ENCODE peak calls at places on chromosomes 2 and 18, in five cellular contexts. H, W, R, O and U are unnamed samples.

GRCh38 chr2:79065176-79065575 is 22.6 kb downstream of the REG1B start:
- DNase-seq in H (no peak), W (no peak), R (no peak), O (no peak), U (no peak)

GRCh38 chr2:177117755-177118154 is 94.8 kb upstream of the HNRNPA3 start:
- DNase-seq in H (no peak), W (no peak), R (no peak), O (no peak), U (no peak)

GRCh38 chr2:233063269-233063975 is 3.3 kb downstream of the INPP5D start:
- DNase-seq in H (no peak), W (no peak), R (no peak), O (peak; percentile 87), U (no peak)

GRCh38 chr2:37768491-37768925 is 97.1 kb upstream of the CDC42EP3 start:
- DNase-seq in H (no peak), W (peak; percentile 94), R (peak; percentile 34), O (no peak), U (peak; percentile 17)

GRCh38 chr2:180222642-180223041 is 215.5 kb upstream of the CWC22 start:
- DNase-seq in H (no peak), W (peak; percentile 98), R (no peak), O (no peak), U (no peak)

GRCh38 chr2:177717831-177718618 is 325.5 kb downstream of the AGPS start:
- DNase-seq in H (no peak), W (peak; percentile 7), R (no peak), O (no peak), U (no peak)

GRCh38 chr2:53033416-53033815 is 734.2 kb upstream of the CHAC2 start:
- DNase-seq in H (no peak), W (peak; percentile 82), R (no peak), O (no peak), U (no peak)

GRCh38 chr2:241309684-241310117 is 5.8 kb downstream of the HDLBP start:
- DNase-seq in H (peak; percentile 44), W (peak; percentile 80), R (no peak), O (peak; percentile 74), U (no peak)

GRCh38 chr2:8573942-8574195 is 108.0 kb upstream of the ID2 start:
- DNase-seq in H (no peak), W (no peak), R (no peak), O (no peak), U (no peak)

GRCh38 chr2:73906847-73907505 is 14.2 kb downstream of the ACTG2 start:
- DNase-seq in H (no peak), W (no peak), R (no peak), O (no peak), U (no peak)

GRCh38 chr2:18788590-18788989 is 199.2 kb upstream of the NT5C1B start:
- DNase-seq in H (no peak), W (no peak), R (no peak), O (no peak), U (peak; percentile 42)

GRCh38 chr2:29322011-29322410 is 206.8 kb downstream of the CLIP4 start:
- DNase-seq in H (no peak), W (peak; percentile 75), R (no peak), O (no peak), U (no peak)

GRCh38 chr2:26555246-26556133 is 77.6 kb upstream of the OTOF start:
- DNase-seq in H (no peak), W (peak; percentile 40), R (no peak), O (no peak), U (no peak)

GRCh38 chr2:219218279-219219112 is at the start of gene ABCB6:
- DNase-seq in H (peak; percentile 84), W (peak; percentile 96), R (peak; percentile 96), O (peak; percentile 63), U (peak; percentile 99)

GRCh38 chr18:46073474-46074331 is 1.6 kb upstream of the PSTPIP2 start:
- DNase-seq in H (peak; percentile 83), W (peak; percentile 81), R (no peak), O (no peak), U (no peak)

GRCh38 chr2:215750763-215751162 is 262.6 kb downstream of the MREG start:
- DNase-seq in H (peak; percentile 54), W (peak; percentile 44), R (no peak), O (no peak), U (no peak)

GRCh38 chr2:128300621-128301020 is 18.0 kb downstream of the HS6ST1 start:
- DNase-seq in H (no peak), W (no peak), R (no peak), O (no peak), U (no peak)

GRCh38 chr18:61149786-61150185 is 183.4 kb upstream of the CDH20 start:
- DNase-seq in H (no peak), W (no peak), R (no peak), O (no peak), U (no peak)

GRCh38 chr2:29082804-29083495 is 8.6 kb upstream of the PCARE start:
- DNase-seq in H (no peak), W (no peak), R (no peak), O (peak; percentile 55), U (no peak)

GRCh38 chr2:13050764-13051163 is 334.0 kb downstream of the TRIB2 start:
- DNase-seq in H (no peak), W (peak; percentile 46), R (no peak), O (no peak), U (no peak)

GRCh38 chr18:35605686-35606417 is 24.3 kb downstream of the GALNT1 start:
- DNase-seq in H (no peak), W (peak; percentile 11), R (no peak), O (no peak), U (no peak)

GRCh38 chr2:85647823-85648526 is 20.0 kb downstream of the SFTPB start:
- DNase-seq in H (no peak), W (no peak), R (no peak), O (peak; percentile 23), U (no peak)

GRCh38 chr2:236363878-236364277 is 99.7 kb upstream of the ASB18 start:
- DNase-seq in H (no peak), W (no peak), R (peak; percentile 2), O (no peak), U (no peak)

GRCh38 chr18:24837065-24837464 is 376.6 kb downstream of the HRH4 start:
- DNase-seq in H (no peak), W (peak; percentile 89), R (no peak), O (no peak), U (no peak)

GRCh38 chr2:240468300-240469238 is 33.1 kb downstream of the GPC1 start:
- DNase-seq in H (no peak), W (no peak), R (peak; percentile 10), O (no peak), U (peak; percentile 57)

GRCh38 chr2:107721581-107721980 is 105.1 kb upstream of the RGPD4 start:
- DNase-seq in H (no peak), W (no peak), R (no peak), O (no peak), U (no peak)

GRCh38 chr18:3653859-3654441 is 204.0 kb downstream of the TGIF1 start:
- DNase-seq in H (no peak), W (no peak), R (no peak), O (no peak), U (no peak)

GRCh38 chr2:15163316-15163715 is 397.8 kb downstream of the NBAS start:
- DNase-seq in H (no peak), W (peak; percentile 78), R (no peak), O (no peak), U (no peak)

GRCh38 chr2:37816036-37816435 is 109.1 kb upstream of the RMDN2 start:
- DNase-seq in H (no peak), W (no peak), R (no peak), O (no peak), U (no peak)

GRCh38 chr2:40658917-40659316 is 207.0 kb upstream of the SLC8A1 start:
- DNase-seq in H (no peak), W (peak; percentile 55), R (no peak), O (no peak), U (no peak)

GRCh38 chr2:99679518-99679917 is 189.7 kb upstream of the REV1 start:
- DNase-seq in H (no peak), W (no peak), R (no peak), O (no peak), U (no peak)

GRCh38 chr18:653512-653911 is 3.9 kb upstream of the TYMS start:
- DNase-seq in H (no peak), W (no peak), R (no peak), O (no peak), U (no peak)

GRCh38 chr18:647304-647703 is 10.1 kb upstream of the TYMS start:
- DNase-seq in H (no peak), W (no peak), R (no peak), O (no peak), U (no peak)

GRCh38 chr18:649341-649740 is 8.1 kb upstream of the TYMS start:
- DNase-seq in H (no peak), W (no peak), R (no peak), O (no peak), U (no peak)

GRCh38 chr18:652131-652530 is 5.3 kb upstream of the TYMS start:
- DNase-seq in H (no peak), W (no peak), R (no peak), O (no peak), U (no peak)

GRCh38 chr18:650428-650858 is 7.0 kb upstream of the TYMS start:
- DNase-seq in H (no peak), W (no peak), R (no peak), O (peak; percentile 74), U (no peak)
- H3K27ac ChIP-seq in H (no peak overlapping the region), W (no peak overlapping the region), R (no peak overlapping the region), O (no peak overlapping the region), U (no peak overlapping the region)

GRCh38 chr2:46812381-46813024 is 103.1 kb downstream of the MCFD2 start:
- DNase-seq in H (no peak), W (peak; percentile 92), R (no peak), O (no peak), U (peak; percentile 82)

GRCh38 chr2:46813046-46813445 is 102.6 kb downstream of the MCFD2 start:
- DNase-seq in H (no peak), W (peak; percentile 46), R (no peak), O (no peak), U (peak; percentile 68)

GRCh38 chr2:46814160-46814559 is 101.4 kb downstream of the MCFD2 start:
- DNase-seq in H (no peak), W (peak; percentile 75), R (no peak), O (no peak), U (peak; percentile 74)

GRCh38 chr2:46814562-46814961 is 101.0 kb downstream of the MCFD2 start:
- DNase-seq in H (no peak), W (no peak), R (no peak), O (no peak), U (no peak)

DNA sequence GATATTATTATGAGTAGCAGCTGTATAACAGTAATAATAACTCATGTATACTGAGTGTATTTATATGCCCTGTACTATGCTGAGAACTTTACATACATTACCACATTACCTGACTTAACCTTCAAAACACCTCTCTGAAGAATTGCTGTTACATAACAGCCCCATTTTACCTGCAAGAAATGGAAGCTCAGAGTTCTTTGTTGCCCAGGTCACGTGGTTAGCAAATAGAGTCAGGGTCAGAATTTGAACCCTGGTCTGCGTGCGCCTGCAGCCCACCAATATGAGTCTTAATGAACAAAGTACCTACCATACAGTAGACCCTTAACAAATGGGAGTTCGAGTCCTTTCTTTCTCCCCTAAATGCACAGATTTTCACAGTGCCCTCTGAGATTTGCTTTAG is 101.9 kb downstream of the MCFD2 start:
- DNase-seq in H (no peak), W (no peak), R (no peak), O (no peak), U (no peak)
- H3K4me1 ChIP-seq in H (no peaks in the 10 kb centered on the region), W (peaks cover 37% of the 10 kb centered on the region), R (no peaks in the 10 kb centered on the region), O (no peaks in the 10 kb centered on the region), U (peaks cover 36% of the 10 kb centered on the region)

GRCh38 chr18:48455555-48456478 is 46.6 kb upstream of the ZBTB7C start:
- DNase-seq in H (peak; percentile 60), W (peak; percentile 84), R (no peak), O (no peak), U (no peak)
- H3K27ac ChIP-seq in H (no peak overlapping the region), W (no peak overlapping the region), R (no peak overlapping the region), O (no peak overlapping the region), U (no peak overlapping the region)

GRCh38 chr2:237437566-237437965 is 23.6 kb upstream of the COL6A3 start:
- DNase-seq in H (no peak), W (no peak), R (no peak), O (no peak), U (no peak)
- H3K4me1 ChIP-seq in H (peaks cover 84% of the 10 kb centered on the region), W (peaks cover 54% of the 10 kb centered on the region), R (no peaks in the 10 kb centered on the region), O (peaks cover 26% of the 10 kb centered on the region), U (no peaks in the 10 kb centered on the region)